ENCODE peak calls at places on chromosome 16, in eight cellular contexts. S is activated naive CD4-positive, alpha-beta T cell treated with anti-CD3 and anti-CD28 coated beads, Interleukin-2, amount 50 U/mL, for 72 hours; T is AG10803; W is activated CD4-positive, CD25-positive, alpha-beta regulatory T cell; L is NCI-H1092; A is colonic mucosa; V is fibroblast of the conjunctiva; N is RWPE1. J is an unnamed sample.

GRCh38 chr16:22664132-22664531 is 149.8 kb upstream of the HS3ST2 start:
- DNase-seq in S (no peak), T (no peak), W (no peak), L (peak; percentile 62), A (no peak), V (no peak), N (no peak), J (no peak)

GRCh38 chr16:2514333-2515179 is 804 bp downstream of the ATP6V0C start:
- DNase-seq in S (no peak), T (no peak), W (no peak), L (no peak), A (no peak), V (no peak), N (no peak), J (no peak)

GRCh38 chr16:11004957-11005610 is 60.7 kb downstream of the CLEC16A start:
- DNase-seq in S (no peak), T (peak; percentile 75), W (no peak), L (no peak), A (no peak), V (peak; percentile 54), N (no peak), J (no peak)

GRCh38 chr16:64882385-64882784 is 239.5 kb downstream of the CDH11 start:
- DNase-seq in S (no peak), T (no peak), W (no peak), L (no peak), A (peak; percentile 22), V (no peak), N (no peak), J (no peak)

GRCh38 chr16:57867000-57867561 is 64.8 kb upstream of the KIFC3 start:
- DNase-seq in S (no peak), T (no peak), W (no peak), L (peak; percentile 60), A (no peak), V (no peak), N (no peak), J (no peak)

GRCh38 chr16:11964761-11965539 is at the start of gene TNFRSF17:
- DNase-seq in S (no peak), T (peak; percentile 55), W (no peak), L (no peak), A (no peak), V (no peak), N (no peak), J (no peak)

GRCh38 chr16:86077243-86077940 is 178.4 kb downstream of the IRF8 start:
- DNase-seq in S (no peak), T (no peak), W (no peak), L (no peak), A (no peak), V (no peak), N (no peak), J (no peak)

GRCh38 chr16:88533381-88533831 is 36.8 kb upstream of the ZC3H18 start:
- DNase-seq in S (no peak), T (peak; percentile 56), W (no peak), L (no peak), A (no peak), V (no peak), N (peak; percentile 32), J (no peak)

GRCh38 chr16:24670623-24671454 is 58.6 kb upstream of the TNRC6A start:
- DNase-seq in S (peak; percentile 17), T (peak; percentile 86), W (no peak), L (peak; percentile 82), A (peak; percentile 26), V (peak; percentile 82), N (no peak), J (no peak)

GRCh38 chr16:54125751-54126655 is 160.6 kb downstream of the IRX3 start:
- DNase-seq in S (no peak), T (no peak), W (no peak), L (no peak), A (no peak), V (no peak), N (no peak), J (no peak)

GRCh38 chr16:72043539-72043938 is 10.8 kb upstream of the HP start:
- DNase-seq in S (no peak), T (no peak), W (no peak), L (no peak), A (no peak), V (no peak), N (no peak), J (no peak)

GRCh38 chr16:67537270-67537635 is 8.6 kb downstream of the RIPOR1 start:
- DNase-seq in S (peak; percentile 61), T (peak; percentile 35), W (no peak), L (no peak), A (peak; percentile 54), V (no peak), N (peak; percentile 64), J (no peak)

GRCh38 chr16:71788578-71788977 is 20.1 kb downstream of the AP1G1 start:
- DNase-seq in S (no peak), T (no peak), W (no peak), L (no peak), A (no peak), V (no peak), N (no peak), J (no peak)

GRCh38 chr16:57998484-57998883 is 2.0 kb downstream of the ZNF319 start:
- DNase-seq in S (peak; percentile 35), T (peak; percentile 49), W (no peak), L (no peak), A (peak; percentile 49), V (no peak), N (peak; percentile 53), J (no peak)

GRCh38 chr16:6932871-6933390 is 399.7 kb upstream of the RBFOX1 start:
- DNase-seq in S (no peak), T (no peak), W (no peak), L (no peak), A (no peak), V (no peak), N (no peak), J (no peak)

GRCh38 chr16:14501331-14502255 is 128.5 kb downstream of the PARN start:
- DNase-seq in S (no peak), T (peak; percentile 97), W (no peak), L (peak; percentile 71), A (peak; percentile 58), V (peak; percentile 95), N (peak; percentile 89), J (peak; percentile 82)

GRCh38 chr16:11500720-11501346 is 85.9 kb downstream of the LITAF start:
- DNase-seq in S (no peak), T (no peak), W (no peak), L (no peak), A (no peak), V (no peak), N (no peak), J (no peak)

GRCh38 chr16:80948886-80949502 is 57.7 kb downstream of the CMC2 start:
- DNase-seq in S (peak; percentile 69), T (peak; percentile 47), W (no peak), L (peak; percentile 20), A (peak; percentile 33), V (no peak), N (no peak), J (peak; percentile 43)

GRCh38 chr16:86575754-86576557 is 2.4 kb upstream of the FOXL1 start:
- DNase-seq in S (peak; percentile 61), T (peak; percentile 94), W (no peak), L (no peak), A (peak; percentile 79), V (peak; percentile 90), N (peak; percentile 96), J (peak; percentile 88)

GRCh38 chr16:67968440-67969285 is at the start of gene SLC12A4:
- DNase-seq in S (peak; percentile 98), T (peak; percentile 76), W (peak; percentile 70), L (no peak), A (peak; percentile 82), V (peak; percentile 56), N (peak; percentile 92), J (peak; percentile 37)

GRCh38 chr16:4966736-4967453 is 8.8 kb downstream of the SEC14L5 start:
- DNase-seq in S (no peak), T (no peak), W (no peak), L (no peak), A (no peak), V (no peak), N (no peak), J (no peak)

GRCh38 chr16:73066927-73067670 is 19.2 kb upstream of the ZFHX3 start:
- DNase-seq in S (no peak), T (no peak), W (no peak), L (no peak), A (no peak), V (no peak), N (no peak), J (no peak)

GRCh38 chr16:1657841-1658240 is 20.2 kb upstream of the JPT2 start:
- DNase-seq in S (no peak), T (no peak), W (no peak), L (no peak), A (no peak), V (no peak), N (no peak), J (no peak)